ENCODE peak calls at places on chromosomes 6 and 20, in six cellular contexts. K is RWPE2; O is PC-3; N is stimulated activated naive CD8-positive, alpha-beta T cell treated with anti-CD3 and anti-CD28 coated beads, Interleukin-15, amount 100 ng/mL, for 72 hours; L is naive thymus-derived CD4-positive, alpha-beta T cell; E is heart right ventricle. T is an unnamed sample.
A peak's percentile ranks its signal among the peaks of the same experiment; 100 is the strongest.

GRCh38 chr6:154187714-154188113 is 148.7 kb downstream of the OPRM1 start:
- ATAC-seq in K (no peak), O (no peak), N (peak; percentile 92), L (no peak), E (no peak), T (no peak)

GRCh38 chr20:4830696-4831095 is 109.0 kb downstream of the PRND start:
- ATAC-seq in K (no peak), O (no peak), N (no peak), L (no peak), E (no peak), T (no peak)

GRCh38 chr20:10076126-10077080 is 41.6 kb downstream of the ANKEF1 start:
- ATAC-seq in K (peak; percentile 50), O (peak; percentile 73), N (no peak), L (no peak), E (peak; percentile 71), T (no peak)

GRCh38 chr6:141321486-141322347 is 811.0 kb upstream of the GJE1 start:
- ATAC-seq in K (no peak), O (no peak), N (no peak), L (no peak), E (peak; percentile 25), T (peak; percentile 44)

GRCh38 chr20:37699202-37699601 is 5.4 kb downstream of the CTNNBL1 start:
- ATAC-seq in K (no peak), O (no peak), N (no peak), L (no peak), E (peak; percentile 76), T (no peak)

GRCh38 chr20:58926802-58927489 is 54.1 kb upstream of the NELFCD start:
- ATAC-seq in K (no peak), O (no peak), N (no peak), L (no peak), E (no peak), T (no peak)

GRCh38 chr6:117555882-117556498 is 46.3 kb downstream of the GOPC start:
- ATAC-seq in K (peak; percentile 16), O (peak; percentile 38), N (no peak), L (peak; percentile 60), E (no peak), T (peak; percentile 48)

GRCh38 chr20:53055668-53056067 is 83.5 kb downstream of the TSHZ2 start:
- ATAC-seq in K (no peak), O (no peak), N (no peak), L (no peak), E (no peak), T (no peak)